ENCODE peak calls at places on chromosomes 13 and 19, in six cellular contexts. Y is IMR-90, J is H9, I is trophoblast cell, F is H1, A is mesenchymal stem cell. R is an unnamed sample.
A peak's percentile ranks its signal among the peaks of the same experiment; 100 is the strongest.

GRCh38 chr13:33859691-33860303 is 41.8 kb downstream of the RFC3 start:
- DNase-seq in Y (no peak), J (no peak), I (no peak), F (no peak), A (no peak), R (no peak)

GRCh38 chr13:45895880-45896279 is 44.3 kb upstream of the SIAH3 start:
- DNase-seq in Y (no peak), J (no peak), I (no peak), F (no peak), A (no peak), R (no peak)

GRCh38 chr19:1465191-1466016 is 13.6 kb downstream of the C19orf25 start:
- DNase-seq in Y (peak; percentile 36), J (peak; percentile 81), I (peak; percentile 33), F (no peak), A (peak; percentile 63), R (no peak)

GRCh38 chr13:108948269-108948671 is 318.9 kb downstream of the MYO16 start:
- DNase-seq in Y (no peak), J (no peak), I (no peak), F (no peak), A (no peak), R (no peak)

GRCh38 chr13:53201454-53202225 is 173.0 kb downstream of the OLFM4 start:
- DNase-seq in Y (no peak), J (peak; percentile 75), I (no peak), F (no peak), A (no peak), R (peak; percentile 32)

GRCh38 chr19:40614595-40615411 is 13.6 kb downstream of the LTBP4 start:
- DNase-seq in Y (peak; percentile 99), J (peak; percentile 92), I (no peak), F (no peak), A (peak; percentile 98), R (peak; percentile 86)

GRCh38 chr19:13401388-13401787 is 104.9 kb downstream of the CACNA1A start:
- DNase-seq in Y (peak; percentile 46), J (peak; percentile 46), I (no peak), F (no peak), A (peak; percentile 6), R (no peak)

GRCh38 chr19:4066682-4067395 is at the start of gene ZBTB7A:
- DNase-seq in Y (peak; percentile 61), J (peak; percentile 61), I (peak; percentile 59), F (no peak), A (peak; percentile 79), R (no peak)

GRCh38 chr13:65603160-65603559 is 1627.0 kb downstream of the PCDH9 start:
- DNase-seq in Y (no peak), J (no peak), I (no peak), F (no peak), A (no peak), R (no peak)

GRCh38 chr13:33193428-33193974 is 92.1 kb downstream of the STARD13 start:
- DNase-seq in Y (no peak), J (no peak), I (no peak), F (no peak), A (no peak), R (peak; percentile 33)

GRCh38 chr19:35545855-35546381 is 492 bp downstream of the TMEM147 start:
- DNase-seq in Y (no peak), J (no peak), I (peak; percentile 10), F (no peak), A (peak; percentile 41), R (no peak)

GRCh38 chr13:38821753-38822551 is 135.1 kb downstream of the FREM2 start:
- DNase-seq in Y (no peak), J (no peak), I (no peak), F (no peak), A (no peak), R (no peak)

GRCh38 chr19:4575978-4576933 is 16.8 kb upstream of the SEMA6B start:
- DNase-seq in Y (peak; percentile 27), J (peak; percentile 84), I (peak; percentile 55), F (no peak), A (peak; percentile 71), R (no peak)

GRCh38 chr13:114143806-114144605 is 11.6 kb upstream of the RASA3 start:
- DNase-seq in Y (no peak), J (peak; percentile 74), I (no peak), F (no peak), A (no peak), R (no peak)

GRCh38 chr13:99959538-99960230 is 11.9 kb downstream of the ZIC5 start:
- DNase-seq in Y (no peak), J (no peak), I (no peak), F (no peak), A (no peak), R (no peak)

GRCh38 chr19:35247526-35248309 is 1.1 kb upstream of the LSR start:
- DNase-seq in Y (no peak), J (peak; percentile 97), I (peak; percentile 97), F (peak; percentile 92), A (no peak), R (peak; percentile 88)

GRCh38 chr13:49859568-49859967 is 67.1 kb upstream of the KPNA3 start:
- DNase-seq in Y (peak; percentile 92), J (no peak), I (peak; percentile 87), F (no peak), A (peak; percentile 88), R (no peak)

GRCh38 chr19:46717034-46717715 is at the start of gene PRKD2:
- DNase-seq in Y (peak; percentile 68), J (peak; percentile 94), I (peak; percentile 66), F (no peak), A (peak; percentile 85), R (peak; percentile 89)

GRCh38 chr19:42270346-42271044 is 1.4 kb downstream of the CIC start:
- DNase-seq in Y (no peak), J (no peak), I (no peak), F (no peak), A (peak; percentile 73), R (no peak)

GRCh38 chr19:40365613-40366401 is 17.3 kb downstream of the PLD3 start:
- DNase-seq in Y (peak; percentile 71), J (peak; percentile 93), I (no peak), F (peak; percentile 70), A (peak; percentile 86), R (peak; percentile 87)

GRCh38 chr19:39307233-39307821 is 11.1 kb downstream of the IFNL1 start:
- DNase-seq in Y (no peak), J (peak; percentile 83), I (no peak), F (no peak), A (peak; percentile 19), R (no peak)

GRCh38 chr19:33377586-33378475 is 4.3 kb downstream of the CEBPG start:
- DNase-seq in Y (no peak), J (no peak), I (peak; percentile 18), F (no peak), A (peak; percentile 10), R (no peak)

GRCh38 chr19:18086590-18087138 is at the start of gene IL12RB1:
- DNase-seq in Y (no peak), J (no peak), I (no peak), F (no peak), A (no peak), R (no peak)

GRCh38 chr19:18091217-18091608 is 4.5 kb upstream of the IL12RB1 start:
- DNase-seq in Y (no peak), J (no peak), I (no peak), F (no peak), A (no peak), R (no peak)

GRCh38 chr19:18089726-18090125 is 3.0 kb upstream of the IL12RB1 start:
- DNase-seq in Y (no peak), J (no peak), I (no peak), F (no peak), A (no peak), R (no peak)

GRCh38 chr19:18093439-18094161 is 4.0 kb upstream of the MAST3 start:
- DNase-seq in Y (peak; percentile 20), J (peak; percentile 65), I (no peak), F (no peak), A (no peak), R (no peak)

DNA sequence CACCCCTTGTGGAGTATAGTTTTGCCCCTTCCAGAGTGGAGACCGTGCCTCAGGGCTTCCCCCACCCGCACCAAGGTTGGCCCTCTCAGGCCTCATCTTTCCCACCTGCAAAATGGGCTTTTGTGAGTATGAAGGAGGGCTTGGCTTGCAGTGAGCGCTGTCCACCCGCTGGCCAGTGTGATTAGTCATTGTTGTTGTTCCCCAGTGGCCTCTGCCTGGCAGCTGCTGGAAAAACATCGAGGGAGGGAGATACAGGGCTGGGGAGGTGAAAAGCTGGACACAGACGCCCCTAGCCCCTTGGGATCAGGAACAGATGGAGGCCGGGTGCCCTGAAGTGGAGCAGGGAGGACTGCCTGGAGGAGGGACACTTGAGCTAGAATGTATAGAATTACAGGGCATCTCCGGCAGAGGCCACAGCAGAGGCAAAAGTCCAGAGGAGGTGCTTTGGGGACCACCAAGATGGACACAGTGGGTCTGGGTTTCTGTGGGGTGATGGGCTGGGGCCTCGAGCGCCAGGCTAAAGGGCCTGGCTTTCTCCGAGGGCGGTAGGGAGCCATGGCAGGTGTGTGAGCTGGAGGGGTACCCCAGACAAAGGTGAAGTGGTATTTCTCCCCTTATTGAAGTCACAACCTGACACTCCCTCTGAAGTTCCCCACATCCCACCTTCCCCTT is 3.9 kb upstream of the IL12RB1 start:
- DNase-seq in Y (peak; percentile 28), J (no peak), I (no peak), F (no peak), A (no peak), R (no peak)
- H3K27ac ChIP-seq in Y (no peak overlapping the region), J (no peak overlapping the region), I (no peak overlapping the region), F (no peak overlapping the region), A (no peak overlapping the region), R (no peak overlapping the region)

GRCh38 chr13:89784161-89784809 is 1563.2 kb upstream of the MIR17HG start:
- DNase-seq in Y (no peak), J (no peak), I (no peak), F (no peak), A (no peak), R (no peak)

DNA sequence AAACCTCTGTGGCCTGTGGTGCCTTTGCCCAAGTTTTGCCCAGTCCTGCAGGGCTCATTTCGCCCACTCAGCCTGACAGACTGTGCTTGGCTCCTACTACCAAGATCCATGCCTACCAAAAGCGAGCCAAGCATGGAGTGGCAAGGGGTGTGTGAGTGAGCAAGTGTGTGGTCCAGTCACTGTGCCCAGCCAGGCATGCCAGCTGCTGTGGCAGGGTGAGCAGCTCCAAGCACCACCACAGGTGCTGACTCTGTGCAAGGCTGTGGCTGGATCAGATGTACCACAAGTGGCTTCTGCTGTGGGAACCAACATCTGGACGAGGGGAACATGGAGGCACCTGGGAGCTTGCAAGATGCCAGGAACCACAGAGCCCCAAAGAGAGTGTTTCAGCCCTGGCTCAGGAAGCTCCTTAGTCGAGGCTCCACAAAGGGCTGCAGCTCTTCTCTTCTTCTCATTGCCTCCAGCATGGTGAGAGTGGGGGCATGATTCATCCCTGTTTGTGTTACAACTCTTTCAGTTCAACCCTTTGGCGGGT is 1564.2 kb upstream of the MIR17HG start:
- DNase-seq in Y (no peak), J (no peak), I (no peak), F (no peak), A (no peak), R (no peak)
- H2AFZ ChIP-seq in Y (no peak overlapping the region), J (no peak overlapping the region), I (no peak overlapping the region), F (no peak overlapping the region), A (no peak overlapping the region), R (peak overlapping the region; percentile 38)

GRCh38 chr13:110615322-110616102 is at the start of gene NAXD:
- DNase-seq in Y (peak; percentile 93), J (peak; percentile 94), I (peak; percentile 91), F (peak; percentile 63), A (peak; percentile 94), R (peak; percentile 49)
- H2AK5ac ChIP-seq in Y (peak within 1 kb of the TSS; percentile 82), J (no peak within 1 kb of the TSS), I (peak within 1 kb of the TSS; percentile 96), F (peak within 1 kb of the TSS; percentile 17), A (peak within 1 kb of the TSS; percentile 69), R (peak within 1 kb of the TSS; percentile 85)

DNA sequence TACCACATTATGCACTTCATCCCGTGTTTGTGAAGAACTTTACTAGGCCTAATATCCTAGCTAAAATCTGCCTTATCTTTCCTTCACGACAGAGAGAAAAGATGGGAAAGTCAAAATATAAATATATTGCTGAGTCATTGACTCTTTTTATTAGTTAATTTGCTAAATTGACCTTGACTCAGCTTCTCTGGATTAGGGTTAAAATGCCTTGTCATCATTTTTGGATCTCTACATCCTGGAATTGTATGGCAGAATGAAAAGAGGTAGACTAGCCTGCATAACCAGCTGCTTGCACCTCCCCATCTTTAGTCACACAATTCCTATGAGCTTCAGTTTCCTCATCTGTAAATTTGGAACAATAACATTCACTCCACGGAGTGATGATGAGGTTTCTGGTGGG is 280.3 kb downstream of the DCT start:
- DNase-seq in Y (no peak), J (no peak), I (no peak), F (no peak), A (no peak), R (no peak)
- H3K27ac ChIP-seq in Y (no peak overlapping the region), J (no peak overlapping the region), I (no peak overlapping the region), F (no peak overlapping the region), A (peak overlapping the region; percentile 41), R (no peak overlapping the region)